ENCODE peak calls at places on chromosomes 12 and 14, in eight cellular contexts. L, P, X, Y, T, B, R and C are unnamed samples.
A peak's percentile ranks its signal among the peaks of the same experiment; 100 is the strongest.

GRCh38 chr12:16299403-16299802 is 21.9 kb upstream of the SLC15A5 start:
- DNase-seq in L (peak; percentile 51), P (no peak), X (no peak), Y (no peak), T (no peak), B (no peak), R (no peak), C (no peak)

GRCh38 chr12:114681149-114681849 is 2.7 kb downstream of the TBX3 start:
- DNase-seq in L (peak; percentile 47), P (no peak), X (no peak), Y (no peak), T (no peak), B (no peak), R (no peak), C (no peak)

GRCh38 chr12:13197526-13198141 is 1.1 kb downstream of the EMP1 start:
- DNase-seq in L (peak; percentile 59), P (no peak), X (no peak), Y (no peak), T (peak; percentile 52), B (peak; percentile 32), R (no peak), C (no peak)

GRCh38 chr14:51849095-51849494 is 11.3 kb upstream of the GNG2 start:
- DNase-seq in L (no peak), P (no peak), X (no peak), Y (no peak), T (no peak), B (no peak), R (no peak), C (no peak)

GRCh38 chr12:18108611-18109010 is 18.6 kb upstream of the RERGL start:
- DNase-seq in L (no peak), P (no peak), X (no peak), Y (no peak), T (no peak), B (no peak), R (no peak), C (no peak)

GRCh38 chr14:31787377-31787776 is 226.2 kb downstream of the NUBPL start:
- DNase-seq in L (peak; percentile 38), P (no peak), X (no peak), Y (no peak), T (no peak), B (no peak), R (no peak), C (no peak)

GRCh38 chr12:58067610-58068387 is 126.4 kb downstream of the ATP23 start:
- DNase-seq in L (peak; percentile 89), P (no peak), X (no peak), Y (no peak), T (no peak), B (no peak), R (no peak), C (no peak)

GRCh38 chr12:92206596-92206995 is 61.0 kb upstream of the BTG1 start:
- DNase-seq in L (no peak), P (no peak), X (no peak), Y (no peak), T (no peak), B (no peak), R (no peak), C (no peak)

GRCh38 chr12:69396963-69397362 is 37.4 kb downstream of the YEATS4 start:
- DNase-seq in L (no peak), P (no peak), X (no peak), Y (no peak), T (no peak), B (no peak), R (no peak), C (no peak)

GRCh38 chr12:52581481-52581880 is 7.8 kb upstream of the KRT74 start:
- DNase-seq in L (peak; percentile 96), P (peak; percentile 40), X (no peak), Y (no peak), T (no peak), B (no peak), R (no peak), C (no peak)

GRCh38 chr14:59359451-59360124 is 105.6 kb downstream of the GPR135 start:
- DNase-seq in L (peak; percentile 22), P (no peak), X (peak; percentile 41), Y (no peak), T (no peak), B (no peak), R (no peak), C (no peak)

DNA sequence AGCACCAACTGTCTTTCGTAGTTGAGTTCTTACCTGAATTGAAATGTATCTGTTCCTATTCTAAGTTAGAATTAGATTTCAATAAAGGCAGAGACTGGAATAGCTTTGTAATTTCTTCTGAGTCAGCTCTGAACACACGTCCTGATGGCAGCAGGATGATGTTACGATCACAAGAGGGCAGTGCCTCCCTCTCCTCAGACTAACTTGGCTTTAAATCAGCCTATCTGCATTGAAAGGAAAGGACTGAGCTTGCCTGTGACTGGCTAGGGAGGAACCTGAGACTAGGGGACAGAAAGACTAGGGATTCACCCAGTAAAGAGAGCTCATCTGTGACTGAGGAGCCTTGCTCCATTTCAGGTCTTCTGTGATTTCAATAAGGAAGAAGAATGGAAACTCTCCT is 323.7 kb upstream of the OR4E1 start:
- DNase-seq in L (peak; percentile 46), P (peak; percentile 57), X (peak; percentile 59), Y (peak; percentile 22), T (no peak), B (peak; percentile 89), R (no peak), C (no peak)
- TF ChIP-seq CTCF in L (peak; percentile 39), P (peak; percentile 36), X (peak; percentile 52), Y (no peak), T (no peak), B (peak; percentile 67), R (no peak), C (no peak)

GRCh38 chr12:44015333-44015941 is 179.6 kb downstream of the TMEM117 start:
- DNase-seq in L (peak; percentile 62), P (peak; percentile 70), X (peak; percentile 73), Y (no peak), T (no peak), B (peak; percentile 66), R (no peak), C (peak; percentile 29)
- TF ChIP-seq CTCF in L (peak; percentile 51), P (peak; percentile 72), X (peak; percentile 53), Y (peak; percentile 59), T (peak; percentile 73), B (peak; percentile 61), R (peak; percentile 63), C (peak; percentile 39)

DNA sequence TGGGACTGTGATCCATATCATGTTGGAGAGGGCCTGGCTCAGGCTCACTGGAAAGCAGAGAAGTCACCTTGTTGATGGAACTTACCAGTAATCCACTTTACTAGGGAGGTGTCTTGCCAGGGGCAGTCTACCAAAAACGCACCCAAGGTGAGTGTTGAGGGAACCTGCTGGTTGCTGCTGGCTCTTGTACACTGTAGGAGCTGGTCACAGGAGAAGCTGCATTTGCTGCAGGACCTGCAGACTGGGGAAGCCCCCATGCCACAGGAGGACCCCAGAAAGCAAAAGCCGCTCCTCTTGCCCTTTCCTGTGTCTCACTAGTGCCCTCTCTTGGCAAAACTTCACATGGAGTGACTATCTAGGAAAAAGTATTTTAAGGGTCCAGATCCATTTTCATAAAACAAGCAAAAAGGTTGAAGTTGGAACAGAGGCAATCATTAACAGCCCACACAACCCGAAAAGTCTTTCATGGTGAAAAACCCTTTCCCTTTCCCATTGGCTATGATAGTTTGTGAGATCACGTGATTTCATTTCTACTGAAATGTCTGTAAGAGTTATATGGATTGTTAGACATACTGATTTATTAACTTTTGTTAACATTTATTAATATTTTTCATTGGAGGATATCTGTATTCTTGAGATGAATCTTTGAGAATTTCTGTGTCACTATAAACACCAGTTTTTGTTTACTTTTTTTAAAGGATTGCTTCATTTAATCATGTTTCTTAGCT is 59.2 kb downstream of the RASSF8 start:
- DNase-seq in L (peak; percentile 63), P (peak; percentile 37), X (peak; percentile 37), Y (peak; percentile 52), T (peak; percentile 12), B (peak; percentile 88), R (peak; percentile 34), C (peak; percentile 25)
- TF ChIP-seq CTCF in L (peak; percentile 73), P (peak; percentile 55), X (peak; percentile 77), Y (peak; percentile 58), T (peak; percentile 73), B (peak; percentile 82), R (peak; percentile 54), C (peak; percentile 18)

GRCh38 chr12:6868211-6869048 is 1.1 kb downstream of the TPI1 start:
- DNase-seq in L (no peak), P (no peak), X (no peak), Y (no peak), T (no peak), B (no peak), R (no peak), C (no peak)

GRCh38 chr12:6866163-6866919 is 990 bp upstream of the TPI1 start:
- DNase-seq in L (no peak), P (no peak), X (no peak), Y (no peak), T (no peak), B (peak; percentile 43), R (peak; percentile 43), C (no peak)

GRCh38 chr12:6866920-6867406 is 368 bp upstream of the TPI1 start:
- DNase-seq in L (no peak), P (no peak), X (no peak), Y (no peak), T (no peak), B (no peak), R (no peak), C (no peak)

GRCh38 chr12:6869049-6870021 is 2.0 kb downstream of the TPI1 start:
- DNase-seq in L (peak; percentile 83), P (peak; percentile 93), X (peak; percentile 81), Y (peak; percentile 86), T (peak; percentile 71), B (peak; percentile 96), R (peak; percentile 91), C (peak; percentile 75)

GRCh38 chr12:6867407-6868210 is at the start of gene TPI1:
- DNase-seq in L (peak; percentile 70), P (peak; percentile 94), X (peak; percentile 80), Y (peak; percentile 84), T (peak; percentile 89), B (peak; percentile 85), R (peak; percentile 91), C (peak; percentile 98)
- TF ChIP-seq CTCF in L (no peak), P (no peak), X (no peak), Y (no peak), T (peak; percentile 24), B (no peak), R (no peak), C (no peak)

DNA sequence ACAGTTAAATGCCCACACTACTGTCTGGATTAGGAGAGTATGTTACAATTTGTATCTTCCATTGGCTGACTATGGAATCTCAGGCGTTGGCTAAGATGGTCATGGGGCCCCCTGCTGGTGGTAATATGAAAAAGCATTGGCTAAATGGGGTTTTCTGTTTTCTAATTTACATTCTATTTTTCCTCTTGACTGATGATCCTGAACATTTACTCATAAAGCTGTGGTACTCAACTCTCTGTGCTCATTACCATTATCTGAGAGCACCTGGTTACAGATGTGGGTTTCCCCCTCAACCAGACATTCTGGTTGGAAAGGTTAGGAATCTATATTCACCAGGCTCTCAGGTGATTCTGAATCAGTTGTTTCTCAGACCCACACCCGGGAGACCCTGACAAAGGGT is 64.8 kb downstream of the WSCD2 start:
- DNase-seq in L (peak; percentile 45), P (peak; percentile 62), X (peak; percentile 29), Y (peak; percentile 49), T (no peak), B (peak; percentile 74), R (peak; percentile 57), C (peak; percentile 68)
- TF ChIP-seq CTCF in L (peak; percentile 38), P (peak; percentile 68), X (peak; percentile 77), Y (peak; percentile 80), T (peak; percentile 70), B (peak; percentile 80), R (peak; percentile 79), C (peak; percentile 52)